ENCODE peak calls at places on chromosomes 12 and 14, in ten cellular contexts. H, S, K, J, F, Q, I, P, R and C are unnamed samples.

GRCh38 chr12:98208846-98209245 is 306.5 kb upstream of the TMPO start:
- DNase-seq in I (no peak), F (no peak), Q (no peak), P (no peak), K (no peak), S (no peak), R (no peak), H (no peak), J (no peak), C (no peak)

GRCh38 chr12:46825526-46826414 is at the start of gene SLC38A4:
- DNase-seq in H (no peak), F (peak), I (peak), P (no peak), S (no peak), R (no peak), K (peak), Q (peak), J (no peak), C (peak)

GRCh38 chr14:101113108-101113612 is 209.6 kb upstream of the RTL1 start:
- DNase-seq in H (no peak), Q (no peak), P (peak), S (no peak), R (no peak), K (no peak), I (no peak), J (no peak), F (no peak), C (no peak)

GRCh38 chr12:42281844-42282243 is 43.8 kb upstream of the YAF2 start:
- DNase-seq in H (no peak), Q (no peak), S (no peak), K (no peak), I (no peak), P (no peak), R (no peak), J (no peak), F (no peak), C (no peak)

GRCh38 chr14:35416108-35416750 is 11.7 kb upstream of the NFKBIA start:
- DNase-seq in S (no peak), P (peak), H (no peak), Q (peak), J (no peak), I (no peak), K (no peak), R (no peak), F (no peak), C (no peak)

GRCh38 chr14:75334191-75335051 is 55.8 kb downstream of the FOS start:
- DNase-seq in R (no peak), F (peak), K (no peak), J (no peak), S (no peak), Q (peak), H (peak), I (no peak), P (peak), C (no peak)

GRCh38 chr14:70934502-70935134 is 27.4 kb downstream of the PCNX1 start:
- DNase-seq in Q (peak), H (no peak), P (no peak), J (no peak), I (peak), F (peak), K (peak), R (peak), S (no peak), C (peak)

GRCh38 chr12:89706551-89707348 is 1.9 kb downstream of the ATP2B1 start:
- DNase-seq in J (no peak), I (no peak), K (no peak), S (peak), Q (no peak), P (no peak), R (no peak), H (no peak), F (no peak), C (no peak)

GRCh38 chr14:37588956-37589737 is 5.9 kb downstream of the FOXA1 start:
- DNase-seq in F (no peak), J (no peak), I (no peak), H (no peak), P (no peak), Q (no peak), R (no peak), S (peak), K (no peak), C (no peak)

GRCh38 chr14:101492716-101493115 is 68.6 kb upstream of the DIO3 start:
- DNase-seq in R (no peak), P (peak), K (no peak), I (no peak), F (no peak), J (no peak), S (no peak), Q (no peak), H (no peak), C (no peak)

GRCh38 chr12:9792961-9793617 is 32.4 kb upstream of the CD69 start:
- DNase-seq in K (peak), Q (peak), H (no peak), S (peak), F (peak), R (peak), P (no peak), I (peak), J (no peak), C (no peak)

GRCh38 chr12:1592444-1593231 is 1.7 kb downstream of the FBXL14 start:
- DNase-seq in S (peak), H (no peak), F (peak), Q (peak), I (no peak), P (peak), J (peak), K (peak), R (no peak), C (no peak)

GRCh38 chr12:3542911-3543310 is 51.9 kb downstream of the PRMT8 start:
- DNase-seq in I (no peak), H (no peak), F (peak), P (no peak), Q (peak), S (peak), R (no peak), K (no peak), J (no peak), C (no peak)

GRCh38 chr14:61492474-61492873 is 171.1 kb downstream of the PRKCH start:
- DNase-seq in J (no peak), H (no peak), P (no peak), Q (no peak), R (no peak), S (no peak), F (no peak), K (no peak), I (no peak), C (no peak)

GRCh38 chr14:30680036-30680435 is 57.9 kb downstream of the SCFD1 start:
- DNase-seq in Q (no peak), S (no peak), F (no peak), P (no peak), H (no peak), K (no peak), J (no peak), I (no peak), R (no peak), C (no peak)

GRCh38 chr14:94617366-94617941 is 5.3 kb downstream of the SERPINA3 start:
- DNase-seq in Q (no peak), F (no peak), K (no peak), S (no peak), J (no peak), H (no peak), P (no peak), R (no peak), I (no peak), C (no peak)

GRCh38 chr12:125797421-125798175 is 732.4 kb downstream of the AACS start:
- DNase-seq in P (no peak), R (no peak), F (peak), S (no peak), I (no peak), J (no peak), H (no peak), K (no peak), Q (peak), C (no peak)

GRCh38 chr12:6033546-6033945 is 88.5 kb upstream of the ANO2 start:
- DNase-seq in K (no peak), S (no peak), I (no peak), P (no peak), H (no peak), F (no peak), Q (no peak), J (no peak), R (no peak), C (no peak)

GRCh38 chr12:109716512-109717389 is 3.1 kb downstream of the FAM222A start:
- DNase-seq in H (no peak), P (no peak), Q (no peak), I (no peak), S (no peak), R (no peak), K (no peak), J (no peak), F (no peak), C (no peak)

GRCh38 chr12:14289596-14289995 is 75.9 kb upstream of the ATF7IP start:
- DNase-seq in F (no peak), K (no peak), H (no peak), J (no peak), Q (no peak), I (no peak), P (no peak), R (no peak), S (no peak), C (no peak)

GRCh38 chr12:15788266-15789214 is 648 bp downstream of the EPS8 start:
- DNase-seq in P (no peak), Q (peak), J (no peak), S (peak), H (no peak), K (no peak), R (no peak), I (no peak), F (peak), C (no peak)

GRCh38 chr12:89073027-89073398 is 279.3 kb downstream of the DUSP6 start:
- DNase-seq in Q (peak), H (no peak), I (peak), R (peak), P (no peak), S (peak), F (peak), K (peak), J (no peak), C (peak)

GRCh38 chr14:35565896-35566464 is 32.0 kb downstream of the INSM2 start:
- DNase-seq in H (no peak), P (no peak), K (no peak), J (no peak), I (no peak), S (no peak), Q (no peak), R (no peak), F (no peak), C (no peak)

GRCh38 chr12:104756901-104757300 is 201.2 kb downstream of the SLC41A2 start:
- DNase-seq in R (no peak), K (no peak), H (no peak), F (no peak), S (no peak), P (no peak), J (no peak), I (no peak), Q (no peak), C (no peak)

GRCh38 chr14:54787263-54787662 is 115.4 kb downstream of the GCH1 start:
- DNase-seq in F (no peak), H (no peak), S (no peak), K (no peak), J (no peak), R (no peak), I (no peak), P (no peak), Q (no peak), C (no peak)

GRCh38 chr14:94904636-94905035 is 134.7 kb upstream of the GSC start:
- DNase-seq in I (peak), K (peak), F (peak), R (no peak), P (no peak), Q (peak), J (no peak), S (no peak), H (no peak), C (peak)

GRCh38 chr12:94973202-94973601 is 30.3 kb downstream of the NDUFA12 start:
- DNase-seq in K (peak), I (no peak), P (no peak), R (peak), J (no peak), F (no peak), H (no peak), S (no peak), Q (peak), C (no peak)

GRCh38 chr14:75204106-75204505 is 27.7 kb upstream of the TMED10 start:
- DNase-seq in H (no peak), Q (peak), S (peak), I (peak), R (no peak), K (peak), P (no peak), F (no peak), J (no peak), C (no peak)

GRCh38 chr12:49674318-49674985 is 32.8 kb downstream of the FMNL3 start:
- DNase-seq in P (no peak), S (peak), H (no peak), I (no peak), Q (peak), R (no peak), J (no peak), F (peak), K (peak), C (no peak)

GRCh38 chr12:110615171-110615570 is 1.2 kb downstream of the TCTN1 start:
- DNase-seq in F (no peak), R (no peak), H (no peak), J (no peak), P (no peak), I (no peak), K (no peak), Q (no peak), S (no peak), C (no peak)

GRCh38 chr12:49092086-49092815 is 2.4 kb downstream of the DHH start:
- DNase-seq in I (no peak), R (no peak), P (peak), Q (peak), F (no peak), S (no peak), H (peak), J (peak), K (no peak), C (no peak)

GRCh38 chr14:35855886-35856481 is 29.8 kb downstream of the BRMS1L start:
- DNase-seq in J (no peak), Q (no peak), H (no peak), P (no peak), K (no peak), S (no peak), I (no peak), R (no peak), F (no peak), C (no peak)

GRCh38 chr14:58107947-58108552 is 44.0 kb downstream of the ARMH4 start:
- DNase-seq in J (peak), I (peak), R (peak), P (no peak), Q (peak), S (peak), F (peak), H (peak), K (peak), C (peak)

GRCh38 chr14:93997082-93997481 is at the start of gene CCDC197:
- DNase-seq in J (no peak), S (peak), H (no peak), I (no peak), Q (no peak), F (no peak), K (no peak), P (no peak), R (no peak), C (no peak)

GRCh38 chr14:69827560-69827959 is 30.5 kb upstream of the SLC10A1 start:
- DNase-seq in S (peak), H (no peak), I (no peak), J (no peak), F (no peak), Q (no peak), P (no peak), R (no peak), K (no peak), C (no peak)

GRCh38 chr12:105092336-105092735 is 8.1 kb upstream of the ALDH1L2 start:
- DNase-seq in F (no peak), K (no peak), S (peak), P (no peak), I (no peak), J (no peak), Q (no peak), R (no peak), H (no peak), C (no peak)

GRCh38 chr12:12686925-12687324 is 9.1 kb downstream of the GPR19 start:
- DNase-seq in J (no peak), S (no peak), I (peak), K (peak), P (no peak), R (no peak), F (peak), H (no peak), Q (peak), C (peak)

GRCh38 chr12:57239587-57240068 is 10.1 kb downstream of the SHMT2 start:
- DNase-seq in P (no peak), R (no peak), K (no peak), S (no peak), J (no peak), I (no peak), F (no peak), H (no peak), Q (no peak), C (no peak)

DNA sequence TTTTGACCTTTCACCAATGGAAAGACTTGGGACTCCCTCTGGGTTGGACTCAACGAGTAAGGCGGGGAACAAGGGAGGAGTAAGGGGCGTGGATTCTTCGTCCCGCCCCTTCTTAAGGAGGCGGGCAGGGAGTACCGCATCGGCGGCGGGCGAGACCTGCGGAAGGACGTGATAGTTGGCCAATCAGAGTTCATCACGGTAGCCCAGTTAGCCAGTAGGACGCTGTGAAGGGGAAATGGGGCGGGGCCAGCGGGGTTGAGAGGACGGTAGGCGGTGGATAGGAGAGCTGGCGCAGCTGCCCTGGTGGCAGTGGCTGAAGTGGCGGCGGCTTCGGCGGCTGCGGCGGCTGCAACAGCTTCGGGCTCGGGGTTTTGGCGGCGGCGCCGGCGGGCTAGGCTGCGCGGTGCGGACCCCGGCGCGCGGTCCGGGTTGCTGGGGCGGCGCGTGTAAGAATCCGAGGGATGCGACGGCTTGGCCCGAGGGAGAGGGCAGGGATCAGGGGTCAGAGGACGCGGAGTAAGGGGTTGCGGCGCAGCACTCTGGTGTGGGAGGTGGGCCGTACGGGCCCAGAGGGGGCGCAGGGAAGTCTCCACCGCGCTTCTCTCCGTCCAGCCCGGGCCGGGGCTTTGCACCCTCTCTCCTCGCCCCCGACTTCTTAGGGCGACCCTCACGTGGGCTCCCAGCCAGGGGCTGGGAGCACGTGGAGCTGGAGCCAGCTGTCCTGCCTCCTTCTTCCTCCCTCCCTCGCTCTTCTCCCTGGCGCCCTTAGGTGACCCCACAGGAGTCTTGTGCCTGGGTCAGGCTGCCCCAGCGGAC is at the start of gene TPCN1:
- DNase-seq in F (peak), J (peak), H (peak), K (peak), I (peak), R (peak), Q (peak), S (peak), P (peak), C (peak)
- TF ChIP-seq CTCF in F (no peak), J (no peak), H (no peak), K (peak), I (peak), R (no peak), Q (peak), S (no peak), P (no peak), C (no peak)

GRCh38 chr12:129372348-129372747 is 519.1 kb downstream of the GLT1D1 start:
- DNase-seq in R (no peak), Q (no peak), S (no peak), J (no peak), I (no peak), K (no peak), P (no peak), H (no peak), F (no peak), C (no peak)
- TF ChIP-seq CTCF in R (no peak), Q (no peak), S (no peak), J (no peak), I (no peak), K (no peak), P (no peak), H (no peak), F (no peak), C (no peak)

GRCh38 chr12:401235-402126 is at the start of gene CCDC77:
- DNase-seq in K (peak), F (peak), R (peak), S (peak), P (peak), I (peak), H (peak), Q (peak), J (peak), C (peak)
- TF ChIP-seq CTCF in K (no peak), F (peak), R (peak), S (peak), P (peak), I (peak), H (peak), Q (peak), J (peak), C (peak)

DNA sequence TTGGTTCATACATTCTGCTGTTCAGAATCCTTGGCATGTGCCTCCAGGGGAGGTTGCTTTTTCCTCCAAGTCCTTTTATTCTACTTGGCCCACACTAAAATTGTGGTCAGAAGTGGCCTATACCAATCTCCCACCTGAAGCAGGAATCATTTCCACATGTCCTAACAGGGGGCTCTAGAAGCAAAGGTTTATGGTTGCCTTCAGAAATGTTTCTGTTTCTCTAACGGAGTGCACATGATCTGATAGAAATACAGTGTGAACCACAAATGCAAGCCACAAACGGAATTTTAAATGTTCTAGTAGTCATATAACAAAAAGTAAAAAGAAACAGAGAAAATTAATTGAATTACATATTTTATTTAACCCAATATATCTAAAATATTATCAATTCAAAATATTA is 3.9 kb downstream of the PTGER2 start:
- DNase-seq in S (no peak), K (no peak), P (no peak), F (no peak), H (no peak), J (no peak), Q (no peak), R (no peak), I (no peak), C (no peak)
- TF ChIP-seq CTCF in S (no peak), K (no peak), P (no peak), F (no peak), H (no peak), J (no peak), Q (no peak), R (no peak), I (no peak), C (no peak)

DNA sequence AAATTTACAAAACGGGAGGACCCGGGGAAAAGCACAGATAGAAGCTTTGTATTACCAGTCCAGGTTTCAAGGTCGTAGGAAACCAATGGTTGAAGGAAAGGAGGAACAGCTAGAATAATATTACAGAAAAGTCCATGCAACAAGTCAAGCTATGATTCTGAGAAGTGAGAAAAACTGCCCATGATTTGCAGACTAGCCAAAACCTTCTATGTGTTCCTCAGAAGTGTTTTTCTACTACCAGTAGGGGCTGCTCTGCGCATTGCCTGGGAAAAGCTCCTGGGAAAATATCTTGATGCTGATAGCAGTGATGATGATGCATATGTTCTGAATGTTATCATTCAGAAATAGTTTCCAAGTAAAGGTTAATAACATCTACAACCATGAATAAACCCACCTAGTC is 2.2 kb downstream of the PDZRN4 start:
- DNase-seq in J (no peak), Q (peak), R (no peak), H (no peak), P (no peak), S (peak), F (peak), I (no peak), K (no peak), C (no peak)
- TF ChIP-seq CTCF in J (no peak), Q (peak), R (peak), H (no peak), P (no peak), S (peak), F (peak), I (peak), K (no peak), C (peak)

GRCh38 chr14:49896956-49897355 is 4.1 kb downstream of the ARF6 start:
- DNase-seq in S (no peak), K (no peak), Q (no peak), R (no peak), I (no peak), J (no peak), F (peak), P (no peak), H (no peak), C (no peak)
- TF ChIP-seq CTCF in S (no peak), K (peak), Q (no peak), R (peak), I (no peak), J (no peak), F (no peak), P (no peak), H (no peak), C (no peak)